ENCODE peak calls at places on chromosomes 7 and 10, in ten cellular contexts. S, Q, Y, G, I, H, T, Z, F and U are unnamed samples.

GRCh38 chr7:150412016-150412415 is 32.9 kb downstream of the ZNF775 start:
- DNase-seq in I (no peak), F (no peak), Y (no peak), S (no peak), T (no peak), G (no peak), Z (no peak), H (no peak), Q (no peak), U (no peak)

GRCh38 chr7:1372671-1373379 is 86.4 kb downstream of the MICALL2 start:
- DNase-seq in I (no peak), H (no peak), Z (no peak), T (no peak), Q (no peak), Y (no peak), F (no peak), G (no peak), S (no peak), U (no peak)

GRCh38 chr10:59387951-59388431 is 25.6 kb upstream of the FAM13C start:
- DNase-seq in Q (no peak), T (no peak), S (peak; percentile 99), G (no peak), Z (no peak), Y (no peak), H (peak; percentile 29), F (no peak), I (peak; percentile 99), U (peak; percentile 93)

GRCh38 chr10:93580824-93581223 is 14.4 kb downstream of the FFAR4 start:
- DNase-seq in I (no peak), F (no peak), Q (no peak), G (no peak), Z (no peak), H (no peak), Y (peak; percentile 55), S (peak; percentile 18), T (peak; percentile 33), U (no peak)

GRCh38 chr7:44767912-44768662 is 19.4 kb downstream of the ZMIZ2 start:
- DNase-seq in S (peak; percentile 19), Z (peak; percentile 85), F (peak; percentile 87), H (no peak), G (no peak), I (peak; percentile 54), Y (no peak), Q (peak; percentile 86), T (no peak), U (peak; percentile 61)

GRCh38 chr10:6141296-6142151 is 52.7 kb downstream of the RBM17 start:
- DNase-seq in Y (no peak), Q (peak; percentile 44), F (no peak), H (peak; percentile 85), I (peak; percentile 90), T (no peak), S (peak; percentile 90), G (no peak), Z (no peak), U (peak; percentile 90)

GRCh38 chr10:23694446-23694920 is 255.6 kb downstream of the OTUD1 start:
- DNase-seq in S (peak; percentile 4), G (no peak), Z (no peak), T (peak; percentile 75), Q (no peak), I (no peak), H (peak; percentile 1), F (no peak), Y (peak; percentile 39), U (no peak)

GRCh38 chr10:117137911-117138642 is at the start of gene VAX1:
- DNase-seq in Y (no peak), I (no peak), G (no peak), Q (no peak), H (no peak), S (no peak), T (peak; percentile 80), F (no peak), Z (no peak), U (no peak)

GRCh38 chr7:18087687-18088078 is 60.0 kb upstream of the PRPS1L1 start:
- DNase-seq in S (no peak), Q (no peak), I (no peak), Z (no peak), Y (no peak), G (no peak), F (no peak), H (no peak), T (no peak), U (no peak)

GRCh38 chr7:26332698-26333097 is 41.0 kb downstream of the SNX10 start:
- DNase-seq in I (no peak), Z (no peak), S (no peak), F (no peak), G (no peak), T (no peak), H (no peak), Q (no peak), Y (no peak), U (no peak)

GRCh38 chr10:95475827-95476481 is 85.2 kb downstream of the SORBS1 start:
- DNase-seq in F (no peak), I (no peak), Z (peak; percentile 87), Y (no peak), H (no peak), T (no peak), G (no peak), S (no peak), Q (peak; percentile 95), U (no peak)

GRCh38 chr10:98376485-98376884 is 38.5 kb downstream of the PYROXD2 start:
- DNase-seq in I (no peak), Z (no peak), H (peak; percentile 6), Y (no peak), S (peak; percentile 68), G (no peak), F (no peak), Q (no peak), T (no peak), U (no peak)

GRCh38 chr10:98377001-98377400 is 38.0 kb downstream of the PYROXD2 start:
- DNase-seq in Y (no peak), I (no peak), S (peak; percentile 11), Z (no peak), G (no peak), T (no peak), H (peak; percentile 17), F (no peak), Q (no peak), U (no peak)

GRCh38 chr10:98373691-98374090 is 41.3 kb downstream of the PYROXD2 start:
- DNase-seq in G (no peak), H (no peak), S (no peak), Z (no peak), F (no peak), Y (no peak), T (no peak), Q (no peak), I (no peak), U (no peak)

GRCh38 chr10:98373260-98373659 is 41.7 kb downstream of the PYROXD2 start:
- DNase-seq in F (no peak), Q (no peak), Z (no peak), S (no peak), Y (no peak), T (no peak), I (no peak), G (no peak), H (no peak), U (no peak)

DNA sequence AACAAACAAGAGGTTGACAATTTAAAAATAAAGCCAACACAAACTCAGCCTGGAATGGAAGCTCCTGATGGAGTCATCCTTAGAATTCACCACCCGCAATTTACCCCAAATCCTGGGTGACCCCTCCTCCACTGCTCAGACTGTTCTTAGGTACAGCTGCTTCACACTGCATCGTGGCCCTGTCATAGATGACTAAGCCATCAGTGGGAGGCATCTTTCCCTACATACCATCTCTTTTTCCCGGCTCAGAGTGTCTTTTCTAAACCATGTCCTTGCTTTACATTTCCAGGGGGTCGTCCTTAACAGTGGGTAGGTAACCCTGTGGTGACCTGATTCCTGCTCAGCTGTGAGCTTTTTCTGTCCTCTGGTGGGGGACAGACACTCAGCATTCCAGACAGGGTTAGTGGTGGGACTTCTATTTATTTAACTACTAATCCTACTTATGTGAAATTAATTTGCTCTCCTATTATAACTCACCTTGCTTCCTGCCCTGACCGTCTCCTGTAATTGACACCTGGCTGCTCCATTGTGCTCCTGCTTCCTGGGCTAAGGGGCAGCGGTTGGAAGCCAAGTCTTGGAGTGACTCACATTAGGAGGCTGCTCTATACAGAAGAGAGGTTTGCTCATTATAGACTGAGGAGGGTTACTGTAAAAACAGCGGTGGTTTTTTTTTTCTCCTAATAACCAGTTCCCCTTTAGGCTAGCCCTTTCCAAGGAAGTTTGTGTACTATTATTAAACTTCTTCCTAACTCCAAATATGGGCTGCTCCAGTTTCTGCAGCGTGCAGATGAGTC is 40.6 kb downstream of the PYROXD2 start:
- DNase-seq in H (peak; percentile 73), Y (no peak), Z (no peak), Q (no peak), T (no peak), G (no peak), F (no peak), S (peak; percentile 84), I (peak; percentile 51), U (peak; percentile 52)
- H3K4me3 ChIP-seq in H (no peak overlapping the region), Y (no peak overlapping the region), Z (no peak overlapping the region), Q (no peak overlapping the region), T (no peak overlapping the region), G (no peak overlapping the region), F (no peak overlapping the region), S (no peak overlapping the region), I (no peak overlapping the region), U (no peak overlapping the region)

GRCh38 chr7:34361663-34362250 is 296.3 kb upstream of the NPSR1 start:
- DNase-seq in F (no peak), G (no peak), Q (no peak), I (peak; percentile 74), Z (no peak), Y (no peak), H (no peak), S (peak; percentile 7), T (no peak), U (no peak)
- H3K4me3 ChIP-seq in F (no peak overlapping the region), G (no peak overlapping the region), Q (no peak overlapping the region), I (no peak overlapping the region), Z (no peak overlapping the region), Y (no peak overlapping the region), H (no peak overlapping the region), S (no peak overlapping the region), T (no peak overlapping the region), U (no peak overlapping the region)

GRCh38 chr7:69467826-69468225 is 130.4 kb upstream of the AUTS2 start:
- DNase-seq in Q (no peak), G (no peak), F (no peak), Z (no peak), H (no peak), S (peak; percentile 31), I (no peak), T (no peak), Y (no peak), U (no peak)
- H3K4me3 ChIP-seq in Q (no peak overlapping the region), G (no peak overlapping the region), F (no peak overlapping the region), Z (no peak overlapping the region), H (no peak overlapping the region), S (no peak overlapping the region), I (no peak overlapping the region), T (no peak overlapping the region), Y (no peak overlapping the region), U (no peak overlapping the region)

DNA sequence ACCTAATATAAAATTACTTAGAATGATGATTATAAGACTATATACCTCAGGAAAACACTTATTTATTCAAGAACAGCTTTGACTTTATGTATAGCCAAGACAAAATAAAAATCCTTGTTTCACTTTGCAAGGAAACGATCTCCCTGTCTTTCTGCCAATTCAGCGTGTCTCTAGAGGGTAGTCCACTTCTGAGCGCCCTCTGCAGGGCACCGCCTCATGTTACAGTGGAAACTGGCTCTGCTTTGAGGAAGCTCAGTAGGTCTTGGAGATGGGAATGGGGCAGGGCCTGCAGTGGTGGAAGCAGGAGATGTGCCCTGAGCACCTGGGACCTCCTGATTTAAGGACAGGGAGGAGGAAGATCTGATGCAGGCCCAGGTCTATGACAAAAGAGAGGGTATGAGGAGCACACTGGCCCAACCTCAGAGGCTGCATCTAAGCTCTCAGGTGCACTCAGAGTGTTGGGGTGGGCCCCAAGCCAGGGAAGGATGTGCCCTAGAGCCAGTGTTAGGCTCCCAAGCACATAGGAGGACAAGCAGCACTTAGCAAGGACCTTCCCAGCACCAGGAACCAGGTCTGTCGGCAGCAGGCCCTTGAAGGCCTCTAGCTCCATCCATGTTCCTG is 481.0 kb downstream of the TNS3 start:
- DNase-seq in H (peak; percentile 59), F (no peak), Q (peak; percentile 79), T (peak; percentile 80), Z (peak; percentile 66), Y (peak; percentile 73), S (peak; percentile 44), G (peak; percentile 67), I (peak; percentile 66), U (no peak)
- H3K4me3 ChIP-seq in H (no peak overlapping the region), F (no peak overlapping the region), Q (no peak overlapping the region), T (peak overlapping the region; percentile 27), Z (no peak overlapping the region), Y (no peak overlapping the region), S (no peak overlapping the region), G (no peak overlapping the region), I (no peak overlapping the region), U (no peak overlapping the region)